ENCODE peak calls at places on chromosomes 5 and 9, in six cellular contexts. R is AG04449, V is heart left ventricle, O is GM12865, M is GM06990, L is mesothelial cell of epicardium. S is an unnamed sample.

GRCh38 chr5:157464518-157465171 is 4.6 kb downstream of the NIPAL4 start:
- DNase-seq in R (peak; percentile 76), V (no peak), O (peak; percentile 79), M (peak; percentile 52), L (no peak), S (peak; percentile 47)

GRCh38 chr5:15003511-15003920 is 131.9 kb upstream of the ANKH start:
- DNase-seq in R (no peak), V (peak; percentile 71), O (peak; percentile 71), M (no peak), L (no peak), S (no peak)

GRCh38 chr5:120174089-120174488 is 290.0 kb upstream of the PRR16 start:
- DNase-seq in R (no peak), V (no peak), O (no peak), M (no peak), L (no peak), S (no peak)

GRCh38 chr5:129593525-129593924 is 133.4 kb downstream of the ADAMTS19 start:
- DNase-seq in R (no peak), V (no peak), O (no peak), M (no peak), L (no peak), S (no peak)

GRCh38 chr9:115989816-115990215 is 163.8 kb upstream of the PAPPA start:
- DNase-seq in R (no peak), V (no peak), O (no peak), M (no peak), L (no peak), S (no peak)

GRCh38 chr9:23849379-23849778 is 23.3 kb upstream of the ELAVL2 start:
- DNase-seq in R (no peak), V (no peak), O (no peak), M (no peak), L (no peak), S (no peak)

GRCh38 chr9:121889990-121890563 is 203.0 kb downstream of the TTLL11 start:
- DNase-seq in R (no peak), V (no peak), O (no peak), M (no peak), L (no peak), S (no peak)

GRCh38 chr9:20944507-20944906 is 86.9 kb downstream of the HACD4 start:
- DNase-seq in R (no peak), V (no peak), O (no peak), M (no peak), L (no peak), S (no peak)

GRCh38 chr5:149500922-149501582 is 50.2 kb downstream of the CSNK1A1 start:
- DNase-seq in R (peak; percentile 57), V (no peak), O (no peak), M (no peak), L (no peak), S (no peak)

GRCh38 chr5:180235077-180235476 is 26.1 kb upstream of the RASGEF1C start:
- DNase-seq in R (no peak), V (no peak), O (no peak), M (no peak), L (no peak), S (no peak)

GRCh38 chr5:144361406-144361805 is 190.7 kb downstream of the KCTD16 start:
- DNase-seq in R (no peak), V (no peak), O (no peak), M (no peak), L (no peak), S (no peak)

GRCh38 chr5:132243366-132243977 is 14.0 kb upstream of the PDLIM4 start:
- DNase-seq in R (no peak), V (no peak), O (no peak), M (no peak), L (no peak), S (no peak)

GRCh38 chr9:26947736-26948135 is 694 bp upstream of the PLAA start:
- DNase-seq in R (no peak), V (no peak), O (peak; percentile 9), M (no peak), L (no peak), S (no peak)

GRCh38 chr5:53613036-53613435 is 52.6 kb downstream of the NDUFS4 start:
- DNase-seq in R (no peak), V (no peak), O (no peak), M (no peak), L (no peak), S (no peak)

GRCh38 chr5:175894805-175895204 is 23.4 kb downstream of the CPLX2 start:
- DNase-seq in R (no peak), V (no peak), O (no peak), M (no peak), L (no peak), S (no peak)

GRCh38 chr9:78278177-78278777 is 18.6 kb upstream of the PSAT1 start:
- DNase-seq in R (peak; percentile 38), V (no peak), O (no peak), M (no peak), L (no peak), S (no peak)

GRCh38 chr5:16550316-16550952 is 66.4 kb downstream of the RETREG1 start:
- DNase-seq in R (no peak), V (peak; percentile 25), O (peak; percentile 78), M (no peak), L (no peak), S (no peak)
- TF ChIP-seq CTCF in R (peak; percentile 76), V (peak; percentile 49), O (peak; percentile 84), M (peak; percentile 86), L (peak; percentile 46), S (no peak)

GRCh38 chr9:12851331-12851730 is 76.5 kb downstream of the LURAP1L start:
- DNase-seq in R (no peak), V (no peak), O (no peak), M (no peak), L (no peak), S (no peak)

GRCh38 chr9:12855066-12855465 is 80.2 kb downstream of the LURAP1L start:
- DNase-seq in R (no peak), V (no peak), O (no peak), M (no peak), L (no peak), S (no peak)

GRCh38 chr9:12849486-12850010 is 74.7 kb downstream of the LURAP1L start:
- DNase-seq in R (no peak), V (no peak), O (no peak), M (no peak), L (no peak), S (no peak)

GRCh38 chr9:12854218-12854617 is 79.4 kb downstream of the LURAP1L start:
- DNase-seq in R (no peak), V (no peak), O (peak; percentile 0), M (peak; percentile 8), L (no peak), S (no peak)

DNA sequence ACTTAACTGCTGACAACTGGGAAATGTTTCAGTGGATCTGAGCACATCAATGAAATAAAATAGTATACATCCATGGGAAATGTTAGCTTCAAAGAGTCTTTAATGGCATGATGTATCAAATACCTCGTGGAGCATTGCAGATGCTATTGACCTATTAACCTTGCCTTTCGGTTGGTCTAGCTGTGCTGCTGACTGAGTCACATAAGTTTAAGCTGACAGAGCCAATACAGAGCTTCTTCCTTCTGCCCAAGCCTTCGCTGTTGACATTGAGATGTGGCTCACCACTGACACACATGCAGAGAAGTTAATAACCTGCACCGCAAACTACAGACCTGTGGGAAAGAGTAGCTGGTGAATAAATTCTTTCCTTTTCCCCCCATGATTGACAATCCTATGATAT is 78.2 kb downstream of the LURAP1L start:
- DNase-seq in R (no peak), V (no peak), O (no peak), M (no peak), L (no peak), S (no peak)
- TF ChIP-seq CTCF in R (no peak), V (no peak), O (no peak), M (no peak), L (no peak), S (no peak)

GRCh38 chr9:92728831-92729734 is 35.5 kb downstream of the BICD2 start:
- DNase-seq in R (no peak), V (peak; percentile 19), O (peak; percentile 69), M (peak; percentile 58), L (no peak), S (no peak)
- TF ChIP-seq CTCF in R (peak; percentile 77), V (peak; percentile 40), O (peak; percentile 71), M (peak; percentile 68), L (no peak), S (no peak)

GRCh38 chr5:178442361-178443256 is 147.6 kb downstream of the COL23A1 start:
- DNase-seq in R (no peak), V (no peak), O (peak; percentile 26), M (no peak), L (no peak), S (no peak)
- TF ChIP-seq CTCF in R (no peak), V (no peak), O (no peak), M (no peak), L (no peak), S (no peak)

GRCh38 chr5:58922392-58923171 is 339.7 kb downstream of the RAB3C start:
- DNase-seq in R (no peak), V (peak; percentile 54), O (no peak), M (no peak), L (no peak), S (no peak)
- TF ChIP-seq CTCF in R (no peak), V (no peak), O (no peak), M (no peak), L (no peak), S (no peak)

S was measured in omental fat pad.